ENCODE peak calls at places on chromosomes 11 and 22, in five cellular contexts. One of them, this sample, is unnamed.

GRCh38 chr11:3000032-3000961 is 8.2 kb upstream of the NAP1L4 start:
- DNase-seq in A549: no peak
- DNase-seq in epithelial cell of esophagus: peak; percentile 97
- DNase-seq in lower lobe of right lung: peak; percentile 70
- DNase-seq in mucosa of descending colon: peak; percentile 60
- DNase-seq in this sample: no peak

GRCh38 chr11:121029153-121029552 is 5.3 kb downstream of the TBCEL start:
- DNase-seq in A549: no peak
- DNase-seq in epithelial cell of esophagus: no peak
- DNase-seq in lower lobe of right lung: no peak
- DNase-seq in mucosa of descending colon: no peak
- DNase-seq in this sample: no peak

GRCh38 chr11:109062445-109062844 is 359.5 kb upstream of the C11orf87 start:
- DNase-seq in A549: no peak
- DNase-seq in epithelial cell of esophagus: peak; percentile 14
- DNase-seq in lower lobe of right lung: no peak
- DNase-seq in mucosa of descending colon: no peak
- DNase-seq in this sample: no peak

GRCh38 chr11:60934091-60934789 is 10.0 kb downstream of the TMEM132A start:
- DNase-seq in A549: no peak
- DNase-seq in epithelial cell of esophagus: no peak
- DNase-seq in lower lobe of right lung: no peak
- DNase-seq in mucosa of descending colon: no peak
- DNase-seq in this sample: no peak

GRCh38 chr11:64327993-64328392 is 10.1 kb downstream of the PRDX5 start:
- DNase-seq in A549: no peak
- DNase-seq in epithelial cell of esophagus: no peak
- DNase-seq in lower lobe of right lung: no peak
- DNase-seq in mucosa of descending colon: peak; percentile 82
- DNase-seq in this sample: no peak

GRCh38 chr22:38317995-38318715 is 922 bp upstream of the CSNK1E start:
- DNase-seq in A549: peak; percentile 94
- DNase-seq in epithelial cell of esophagus: peak; percentile 99
- DNase-seq in lower lobe of right lung: peak; percentile 75
- DNase-seq in mucosa of descending colon: peak; percentile 87
- DNase-seq in this sample: no peak

GRCh38 chr11:22703561-22703960 is 37.1 kb downstream of the GAS2 start:
- DNase-seq in A549: no peak
- DNase-seq in epithelial cell of esophagus: peak; percentile 25
- DNase-seq in lower lobe of right lung: no peak
- DNase-seq in mucosa of descending colon: no peak
- DNase-seq in this sample: no peak

GRCh38 chr22:49209452-49210195 is 618.0 kb downstream of the BRD1 start:
- DNase-seq in A549: no peak
- DNase-seq in epithelial cell of esophagus: no peak
- DNase-seq in lower lobe of right lung: peak; percentile 39
- DNase-seq in mucosa of descending colon: no peak
- DNase-seq in this sample: peak; percentile 58

GRCh38 chr22:41638124-41638523 is 17.0 kb downstream of the XRCC6 start:
- DNase-seq in A549: no peak
- DNase-seq in epithelial cell of esophagus: no peak
- DNase-seq in lower lobe of right lung: no peak
- DNase-seq in mucosa of descending colon: no peak
- DNase-seq in this sample: no peak

GRCh38 chr11:79957702-79958101 is 516.9 kb upstream of the TENM4 start:
- DNase-seq in A549: no peak
- DNase-seq in epithelial cell of esophagus: no peak
- DNase-seq in lower lobe of right lung: no peak
- DNase-seq in mucosa of descending colon: peak; percentile 70
- DNase-seq in this sample: no peak

GRCh38 chr22:35592418-35592967 is 24.6 kb downstream of the MB start:
- DNase-seq in A549: no peak
- DNase-seq in epithelial cell of esophagus: no peak
- DNase-seq in lower lobe of right lung: no peak
- DNase-seq in mucosa of descending colon: no peak
- DNase-seq in this sample: no peak

GRCh38 chr11:119336744-119337469 is 2.6 kb downstream of the RNF26 start:
- DNase-seq in A549: no peak
- DNase-seq in epithelial cell of esophagus: no peak
- DNase-seq in lower lobe of right lung: no peak
- DNase-seq in mucosa of descending colon: no peak
- DNase-seq in this sample: no peak

GRCh38 chr22:26656896-26657851 is at the start of gene MIAT:
- DNase-seq in A549: no peak
- DNase-seq in epithelial cell of esophagus: peak; percentile 21
- DNase-seq in lower lobe of right lung: peak; percentile 59
- DNase-seq in mucosa of descending colon: peak; percentile 35
- DNase-seq in this sample: no peak

GRCh38 chr22:36587289-36588154 is 58.6 kb upstream of the EIF3D start:
- DNase-seq in A549: peak; percentile 25
- DNase-seq in epithelial cell of esophagus: peak; percentile 11
- DNase-seq in lower lobe of right lung: no peak
- DNase-seq in mucosa of descending colon: no peak
- DNase-seq in this sample: no peak

GRCh38 chr11:2760196-2760871 is 60.5 kb upstream of the KCNQ1OT1 start:
- DNase-seq in A549: no peak
- DNase-seq in epithelial cell of esophagus: no peak
- DNase-seq in lower lobe of right lung: peak; percentile 35
- DNase-seq in mucosa of descending colon: no peak
- DNase-seq in this sample: peak; percentile 62

GRCh38 chr11:68004551-68005335 is 846 bp upstream of the UNC93B1 start:
- DNase-seq in A549: no peak
- DNase-seq in epithelial cell of esophagus: no peak
- DNase-seq in lower lobe of right lung: no peak
- DNase-seq in mucosa of descending colon: peak; percentile 7
- DNase-seq in this sample: no peak

GRCh38 chr11:5040876-5041275 is 5.5 kb upstream of the OR52J3 start:
- DNase-seq in A549: no peak
- DNase-seq in epithelial cell of esophagus: no peak
- DNase-seq in lower lobe of right lung: no peak
- DNase-seq in mucosa of descending colon: no peak
- DNase-seq in this sample: no peak

GRCh38 chr11:67120881-67121710 is 2.0 kb downstream of the KDM2A start:
- DNase-seq in A549: no peak
- DNase-seq in epithelial cell of esophagus: peak; percentile 44
- DNase-seq in lower lobe of right lung: no peak
- DNase-seq in mucosa of descending colon: peak; percentile 48
- DNase-seq in this sample: no peak

GRCh38 chr11:29328961-29329441 is 687.8 kb downstream of the KCNA4 start:
- DNase-seq in A549: peak; percentile 33
- DNase-seq in epithelial cell of esophagus: peak; percentile 95
- DNase-seq in lower lobe of right lung: no peak
- DNase-seq in mucosa of descending colon: peak; percentile 16
- DNase-seq in this sample: no peak

GRCh38 chr22:47102648-47103047 is 340.2 kb downstream of the TBC1D22A start:
- DNase-seq in A549: no peak
- DNase-seq in epithelial cell of esophagus: no peak
- DNase-seq in lower lobe of right lung: no peak
- DNase-seq in mucosa of descending colon: no peak
- DNase-seq in this sample: no peak

GRCh38 chr22:22770881-22771280 is 116.7 kb upstream of the IGLL5 start:
- DNase-seq in A549: no peak
- DNase-seq in epithelial cell of esophagus: no peak
- DNase-seq in lower lobe of right lung: no peak
- DNase-seq in mucosa of descending colon: no peak
- DNase-seq in this sample: peak; percentile 32

GRCh38 chr22:18056161-18056666 is 21.6 kb upstream of the PEX26 start:
- DNase-seq in A549: no peak
- DNase-seq in epithelial cell of esophagus: peak; percentile 70
- DNase-seq in lower lobe of right lung: no peak
- DNase-seq in mucosa of descending colon: peak; percentile 53
- DNase-seq in this sample: no peak

GRCh38 chr11:27697679-27698275 is 2.5 kb downstream of the BDNF start:
- DNase-seq in A549: no peak
- DNase-seq in epithelial cell of esophagus: no peak
- DNase-seq in lower lobe of right lung: no peak
- DNase-seq in mucosa of descending colon: no peak
- DNase-seq in this sample: no peak

GRCh38 chr22:50076646-50077624 is 8.3 kb downstream of the MLC1 start:
- DNase-seq in A549: no peak
- DNase-seq in epithelial cell of esophagus: no peak
- DNase-seq in lower lobe of right lung: no peak
- DNase-seq in mucosa of descending colon: no peak
- DNase-seq in this sample: no peak

GRCh38 chr22:11253000-11253511 is 4274.9 kb upstream of the OR11H1 start:
- DNase-seq in A549: no peak
- DNase-seq in epithelial cell of esophagus: no peak
- DNase-seq in lower lobe of right lung: peak; percentile 34
- DNase-seq in mucosa of descending colon: no peak
- DNase-seq in this sample: no peak

GRCh38 chr11:40797981-40798380 is 661.5 kb downstream of the LRRC4C start:
- DNase-seq in A549: no peak
- DNase-seq in epithelial cell of esophagus: peak; percentile 1
- DNase-seq in lower lobe of right lung: no peak
- DNase-seq in mucosa of descending colon: no peak
- DNase-seq in this sample: no peak

DNA sequence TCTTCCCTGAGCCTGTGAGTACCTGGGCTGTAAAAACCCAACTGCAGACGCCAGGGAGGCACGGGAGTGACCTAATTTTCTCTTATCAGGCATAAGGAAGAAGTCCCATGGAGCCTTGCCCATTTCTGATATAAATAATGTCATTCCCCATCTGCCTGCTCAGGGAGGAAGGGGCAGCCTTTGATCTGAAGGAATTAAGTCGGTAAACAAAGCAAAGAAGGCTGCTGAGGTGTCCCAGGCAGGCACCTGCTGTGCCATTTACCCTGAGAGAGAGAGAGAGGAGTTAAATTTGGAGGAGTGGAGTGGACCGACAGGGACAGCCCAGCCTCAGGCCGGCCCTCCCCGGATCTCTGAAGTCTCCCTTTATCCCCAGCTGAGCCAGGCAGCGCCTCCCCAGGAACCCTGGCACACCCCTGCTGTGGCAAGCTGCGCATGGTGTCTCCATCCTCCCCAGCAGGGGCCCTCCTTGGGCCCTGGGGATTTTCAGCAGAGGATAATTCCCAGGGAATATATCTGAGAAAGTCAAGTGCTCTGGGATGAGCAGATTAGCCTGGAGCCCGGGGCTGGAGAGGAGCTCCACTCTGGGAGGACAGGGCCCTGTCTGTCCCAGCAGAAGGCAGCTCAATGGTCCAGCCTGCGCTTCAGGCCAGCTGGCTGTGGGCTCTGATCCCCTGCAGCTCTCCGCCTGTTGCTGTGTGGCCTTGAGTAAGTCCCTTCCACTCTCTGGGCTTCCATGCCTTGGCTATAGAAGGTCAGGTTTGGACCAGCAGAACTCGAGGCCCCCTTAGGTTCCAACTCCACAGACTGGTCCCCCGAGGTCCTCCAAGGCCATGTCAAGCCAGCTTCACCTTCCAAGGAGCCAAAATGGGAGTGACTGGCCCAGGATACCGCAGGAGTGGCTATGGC is 17.5 kb upstream of the CABP7 start:
- DNase-seq in A549: peak; percentile 30
- DNase-seq in epithelial cell of esophagus: no peak
- DNase-seq in lower lobe of right lung: no peak
- DNase-seq in mucosa of descending colon: peak; percentile 45
- DNase-seq in this sample: no peak
- TF ChIP-seq CTCF in A549: no peak
- TF ChIP-seq CTCF in epithelial cell of esophagus: no peak
- TF ChIP-seq CTCF in lower lobe of right lung: no peak
- TF ChIP-seq CTCF in mucosa of descending colon: no peak
- TF ChIP-seq CTCF in this sample: no peak

DNA sequence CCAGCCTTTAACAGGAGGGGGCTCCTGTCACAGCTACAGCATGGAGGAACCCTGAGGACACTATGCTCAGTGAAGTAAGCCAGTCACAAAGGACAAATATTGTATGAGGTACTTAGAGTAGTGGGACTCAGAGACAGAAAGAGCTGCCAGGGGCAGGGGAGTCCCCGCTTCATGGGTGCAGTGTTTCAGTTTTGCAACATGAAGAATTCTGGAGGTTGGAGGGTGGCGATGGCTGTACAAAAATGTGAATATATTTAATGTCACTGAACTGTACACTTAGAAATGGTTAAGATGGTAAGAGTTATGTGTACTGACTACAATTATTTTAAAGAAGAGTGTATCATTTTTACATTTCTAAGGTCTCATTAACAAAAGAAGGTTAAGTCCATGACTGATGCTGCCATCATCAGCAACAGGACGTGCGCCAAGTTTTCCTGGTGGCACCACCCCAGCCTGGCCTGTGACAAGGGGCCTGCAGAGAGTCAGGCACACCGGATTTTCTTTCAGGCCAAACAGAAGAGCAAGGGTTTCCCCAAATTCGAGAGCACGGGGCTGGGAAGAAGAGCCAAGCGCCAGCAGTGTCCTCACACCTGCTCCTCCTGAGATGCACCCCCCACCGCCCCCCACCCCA is 22.1 kb downstream of the YPEL1 start:
- DNase-seq in A549: no peak
- DNase-seq in epithelial cell of esophagus: peak; percentile 34
- DNase-seq in lower lobe of right lung: no peak
- DNase-seq in mucosa of descending colon: no peak
- DNase-seq in this sample: no peak
- TF ChIP-seq CTCF in A549: no peak
- TF ChIP-seq CTCF in epithelial cell of esophagus: no peak
- TF ChIP-seq CTCF in lower lobe of right lung: no peak
- TF ChIP-seq CTCF in mucosa of descending colon: no peak
- TF ChIP-seq CTCF in this sample: no peak

GRCh38 chr11:65661599-65662246 is 993 bp downstream of the RELA start:
- DNase-seq in A549: no peak
- DNase-seq in epithelial cell of esophagus: no peak
- DNase-seq in lower lobe of right lung: no peak
- DNase-seq in mucosa of descending colon: no peak
- DNase-seq in this sample: no peak
- TF ChIP-seq CTCF in A549: no peak
- TF ChIP-seq CTCF in epithelial cell of esophagus: no peak
- TF ChIP-seq CTCF in lower lobe of right lung: no peak
- TF ChIP-seq CTCF in mucosa of descending colon: no peak
- TF ChIP-seq CTCF in this sample: no peak

DNA sequence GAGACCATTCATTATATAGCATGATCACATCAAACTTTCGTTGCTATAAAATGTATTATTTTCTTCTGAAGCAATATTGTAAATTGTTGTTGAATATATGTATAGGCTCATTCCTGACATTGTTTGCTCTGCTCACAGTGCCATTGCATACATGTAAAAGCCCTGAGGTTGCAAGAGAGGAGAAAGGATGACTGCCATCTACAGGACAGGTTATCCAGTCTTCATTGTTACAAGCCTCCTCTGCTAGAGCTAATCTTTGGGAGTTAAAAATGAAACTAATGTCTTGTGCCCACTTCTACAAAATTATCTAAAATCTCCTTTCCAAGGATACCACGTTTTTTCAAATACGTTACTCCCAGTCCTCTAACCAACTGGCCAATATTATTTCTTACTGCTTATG is 16.4 kb upstream of the OR5AL1 start:
- DNase-seq in A549: no peak
- DNase-seq in epithelial cell of esophagus: peak; percentile 1
- DNase-seq in lower lobe of right lung: no peak
- DNase-seq in mucosa of descending colon: no peak
- DNase-seq in this sample: no peak
- TF ChIP-seq CTCF in A549: no peak
- TF ChIP-seq CTCF in epithelial cell of esophagus: no peak
- TF ChIP-seq CTCF in lower lobe of right lung: no peak
- TF ChIP-seq CTCF in mucosa of descending colon: no peak
- TF ChIP-seq CTCF in this sample: no peak

This sample was measured in type B pancreatic cell.